ENCODE peak calls at places on chromosome 15, in five cellular contexts. One of them, this sample, is unnamed.

GRCh38 chr15:98941595-98942255 is 65.9 kb downstream of the PGPEP1L start:
- DNase-seq in cardiac fibroblast: no peak
- DNase-seq in brain microvascular endothelial cell: no peak
- DNase-seq in AG04450: no peak
- DNase-seq in PC-9: peak
- DNase-seq in this sample: no peak

GRCh38 chr15:78085928-78086327 is 6.4 kb upstream of the SH2D7 start:
- DNase-seq in cardiac fibroblast: peak
- DNase-seq in brain microvascular endothelial cell: no peak
- DNase-seq in PC-9: no peak
- DNase-seq in AG04450: peak
- DNase-seq in this sample: no peak

GRCh38 chr15:65055201-65055870 is 10.1 kb downstream of the SLC51B start:
- DNase-seq in PC-9: peak
- DNase-seq in brain microvascular endothelial cell: peak
- DNase-seq in cardiac fibroblast: no peak
- DNase-seq in AG04450: no peak
- DNase-seq in this sample: no peak

GRCh38 chr15:35958021-35958420 is 412.1 kb upstream of the DPH6 start:
- DNase-seq in PC-9: no peak
- DNase-seq in AG04450: no peak
- DNase-seq in brain microvascular endothelial cell: peak
- DNase-seq in cardiac fibroblast: peak
- DNase-seq in this sample: peak

GRCh38 chr15:73273181-73274002 is 95.4 kb downstream of the HCN4 start:
- DNase-seq in cardiac fibroblast: peak
- DNase-seq in brain microvascular endothelial cell: peak
- DNase-seq in AG04450: peak
- DNase-seq in PC-9: peak
- DNase-seq in this sample: no peak

GRCh38 chr15:82849556-82850241 is 40.3 kb downstream of the WHAMM start:
- DNase-seq in brain microvascular endothelial cell: peak
- DNase-seq in PC-9: peak
- DNase-seq in AG04450: no peak
- DNase-seq in cardiac fibroblast: peak
- DNase-seq in this sample: peak

GRCh38 chr15:23569513-23569912 is 4.0 kb downstream of the MKRN3 start:
- DNase-seq in AG04450: no peak
- DNase-seq in PC-9: peak
- DNase-seq in cardiac fibroblast: no peak
- DNase-seq in brain microvascular endothelial cell: no peak
- DNase-seq in this sample: no peak

GRCh38 chr15:74378853-74379252 is 11.4 kb upstream of the CYP11A1 start:
- DNase-seq in cardiac fibroblast: peak
- DNase-seq in brain microvascular endothelial cell: peak
- DNase-seq in PC-9: peak
- DNase-seq in AG04450: no peak
- DNase-seq in this sample: no peak

GRCh38 chr15:40539030-40539429 is 25.8 kb downstream of the CCDC32 start:
- DNase-seq in brain microvascular endothelial cell: no peak
- DNase-seq in cardiac fibroblast: no peak
- DNase-seq in AG04450: no peak
- DNase-seq in PC-9: no peak
- DNase-seq in this sample: no peak

GRCh38 chr15:29870495-29871151 is 48.4 kb upstream of the TJP1 start:
- DNase-seq in brain microvascular endothelial cell: no peak
- DNase-seq in PC-9: no peak
- DNase-seq in cardiac fibroblast: peak
- DNase-seq in AG04450: no peak
- DNase-seq in this sample: no peak

GRCh38 chr15:77027111-77027696 is 32.3 kb downstream of the PSTPIP1 start:
- DNase-seq in brain microvascular endothelial cell: no peak
- DNase-seq in cardiac fibroblast: no peak
- DNase-seq in AG04450: no peak
- DNase-seq in PC-9: no peak
- DNase-seq in this sample: no peak

GRCh38 chr15:32716216-32716959 is 1.4 kb upstream of the GREM1 start:
- DNase-seq in PC-9: no peak
- DNase-seq in brain microvascular endothelial cell: no peak
- DNase-seq in cardiac fibroblast: no peak
- DNase-seq in AG04450: no peak
- DNase-seq in this sample: no peak

GRCh38 chr15:52295421-52295991 is at the start of gene MYO5C:
- DNase-seq in AG04450: no peak
- DNase-seq in brain microvascular endothelial cell: no peak
- DNase-seq in cardiac fibroblast: peak
- DNase-seq in PC-9: peak
- DNase-seq in this sample: no peak

GRCh38 chr15:50884583-50884982 is 23.9 kb upstream of the AP4E1 start:
- DNase-seq in cardiac fibroblast: no peak
- DNase-seq in PC-9: peak
- DNase-seq in brain microvascular endothelial cell: peak
- DNase-seq in AG04450: no peak
- DNase-seq in this sample: no peak

GRCh38 chr15:98703291-98703690 is 55.0 kb downstream of the IGF1R start:
- DNase-seq in AG04450: no peak
- DNase-seq in cardiac fibroblast: no peak
- DNase-seq in brain microvascular endothelial cell: no peak
- DNase-seq in PC-9: no peak
- DNase-seq in this sample: no peak

GRCh38 chr15:71080705-71081104 is 34.6 kb upstream of the THSD4 start:
- DNase-seq in AG04450: peak
- DNase-seq in brain microvascular endothelial cell: peak
- DNase-seq in PC-9: peak
- DNase-seq in cardiac fibroblast: peak
- DNase-seq in this sample: peak

GRCh38 chr15:34810455-34811146 is 15.3 kb upstream of the ACTC1 start:
- DNase-seq in brain microvascular endothelial cell: peak
- DNase-seq in PC-9: peak
- DNase-seq in AG04450: peak
- DNase-seq in cardiac fibroblast: peak
- DNase-seq in this sample: peak

GRCh38 chr15:85706779-85707518 is 87.8 kb downstream of the KLHL25 start:
- DNase-seq in cardiac fibroblast: peak
- DNase-seq in PC-9: no peak
- DNase-seq in AG04450: no peak
- DNase-seq in brain microvascular endothelial cell: peak
- DNase-seq in this sample: no peak
- H3K4me3 ChIP-seq in cardiac fibroblast: peak
- H3K4me3 ChIP-seq in PC-9: no peak
- H3K4me3 ChIP-seq in AG04450: peak
- H3K4me3 ChIP-seq in brain microvascular endothelial cell: no peak
- H3K4me3 ChIP-seq in this sample: no peak

DNA sequence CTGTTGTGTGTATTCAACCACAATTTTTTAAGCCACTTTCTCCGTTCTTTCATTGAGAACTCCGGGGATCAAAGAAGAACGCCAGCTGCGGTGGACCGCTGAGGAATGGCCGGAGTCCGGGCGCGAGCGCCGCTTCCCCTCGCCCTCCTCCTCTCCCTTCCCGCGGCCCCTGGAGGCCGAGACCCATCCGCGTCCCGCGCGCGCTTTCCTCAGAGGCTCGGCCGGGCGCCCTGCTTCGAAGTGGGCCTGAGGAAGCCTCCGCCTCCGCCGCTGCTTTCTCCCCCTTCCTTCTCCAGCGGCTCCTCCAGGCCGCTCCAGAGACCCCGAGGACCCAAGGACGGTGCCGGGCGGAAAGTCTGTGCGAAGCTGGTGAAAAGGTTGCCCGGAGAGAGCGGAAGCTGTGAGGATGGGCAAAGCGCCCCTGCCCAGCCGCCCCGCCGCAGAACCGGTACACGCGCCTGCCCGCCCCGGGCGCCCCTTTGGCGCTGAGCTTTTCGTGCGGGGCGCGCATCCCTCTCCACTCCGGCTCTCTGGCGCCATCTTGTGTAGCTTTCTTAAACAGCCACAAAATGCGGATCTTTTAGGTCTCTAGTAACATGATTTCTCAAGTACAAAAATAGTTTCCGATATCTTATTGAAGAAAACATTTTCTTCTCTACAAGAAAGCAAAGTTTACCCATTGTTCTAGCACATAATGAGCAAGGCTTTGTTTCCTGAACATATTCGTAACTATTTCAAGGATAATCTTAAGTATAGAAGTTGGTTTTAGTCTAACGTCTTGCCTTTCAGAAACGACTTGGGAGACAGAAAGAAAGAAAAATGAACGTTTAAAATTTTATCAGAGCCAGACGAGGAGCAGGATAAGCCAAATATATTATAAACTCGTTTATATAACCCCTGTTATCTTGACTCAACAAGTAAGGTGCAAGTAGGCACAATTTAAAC is 59.2 kb upstream of the FAM174B start:
- DNase-seq in AG04450: peak
- DNase-seq in brain microvascular endothelial cell: peak
- DNase-seq in PC-9: peak
- DNase-seq in cardiac fibroblast: peak
- DNase-seq in this sample: peak
- TF ChIP-seq CTCF in AG04450: peak
- TF ChIP-seq CTCF in brain microvascular endothelial cell: peak
- TF ChIP-seq CTCF in PC-9: peak
- TF ChIP-seq CTCF in cardiac fibroblast: peak
- TF ChIP-seq CTCF in this sample: peak

GRCh38 chr15:41969851-41970431 is 2.4 kb downstream of the EHD4 start:
- DNase-seq in PC-9: no peak
- DNase-seq in AG04450: no peak
- DNase-seq in cardiac fibroblast: no peak
- DNase-seq in brain microvascular endothelial cell: peak
- DNase-seq in this sample: no peak
- H3K4me3 ChIP-seq in PC-9: no peak
- H3K4me3 ChIP-seq in AG04450: no peak
- H3K4me3 ChIP-seq in cardiac fibroblast: no peak
- H3K4me3 ChIP-seq in brain microvascular endothelial cell: no peak
- H3K4me3 ChIP-seq in this sample: no peak

GRCh38 chr15:66253643-66254363 is at the start of gene MEGF11:
- DNase-seq in cardiac fibroblast: peak
- DNase-seq in PC-9: no peak
- DNase-seq in brain microvascular endothelial cell: no peak
- DNase-seq in AG04450: no peak
- DNase-seq in this sample: no peak

GRCh38 chr15:66251790-66252355 is 1.7 kb downstream of the MEGF11 start:
- DNase-seq in PC-9: no peak
- DNase-seq in brain microvascular endothelial cell: no peak
- DNase-seq in cardiac fibroblast: no peak
- DNase-seq in AG04450: no peak
- DNase-seq in this sample: no peak

GRCh38 chr15:66253296-66253642 is 281 bp downstream of the MEGF11 start:
- DNase-seq in AG04450: no peak
- DNase-seq in cardiac fibroblast: no peak
- DNase-seq in PC-9: no peak
- DNase-seq in brain microvascular endothelial cell: no peak
- DNase-seq in this sample: no peak

GRCh38 chr15:66251065-66251789 is 2.3 kb downstream of the MEGF11 start:
- DNase-seq in PC-9: no peak
- DNase-seq in AG04450: no peak
- DNase-seq in brain microvascular endothelial cell: no peak
- DNase-seq in cardiac fibroblast: no peak
- DNase-seq in this sample: no peak

GRCh38 chr15:66252411-66253295 is 897 bp downstream of the MEGF11 start:
- DNase-seq in brain microvascular endothelial cell: peak
- DNase-seq in PC-9: no peak
- DNase-seq in cardiac fibroblast: peak
- DNase-seq in AG04450: no peak
- DNase-seq in this sample: no peak
- TF ChIP-seq CTCF in brain microvascular endothelial cell: peak
- TF ChIP-seq CTCF in PC-9: peak
- TF ChIP-seq CTCF in cardiac fibroblast: peak
- TF ChIP-seq CTCF in AG04450: peak
- TF ChIP-seq CTCF in this sample: peak

GRCh38 chr15:41631880-41632279 is 28.3 kb upstream of the MGA start:
- DNase-seq in brain microvascular endothelial cell: no peak
- DNase-seq in cardiac fibroblast: no peak
- DNase-seq in AG04450: no peak
- DNase-seq in PC-9: no peak
- DNase-seq in this sample: no peak

GRCh38 chr15:41633609-41634008 is 26.6 kb upstream of the MGA start:
- DNase-seq in cardiac fibroblast: no peak
- DNase-seq in AG04450: no peak
- DNase-seq in PC-9: no peak
- DNase-seq in brain microvascular endothelial cell: no peak
- DNase-seq in this sample: no peak

GRCh38 chr15:41630616-41631218 is 29.5 kb upstream of the MGA start:
- DNase-seq in cardiac fibroblast: no peak
- DNase-seq in PC-9: no peak
- DNase-seq in brain microvascular endothelial cell: no peak
- DNase-seq in AG04450: no peak
- DNase-seq in this sample: no peak

GRCh38 chr15:41637086-41637485 is 23.1 kb upstream of the MGA start:
- DNase-seq in cardiac fibroblast: no peak
- DNase-seq in brain microvascular endothelial cell: no peak
- DNase-seq in PC-9: no peak
- DNase-seq in AG04450: no peak
- DNase-seq in this sample: no peak

DNA sequence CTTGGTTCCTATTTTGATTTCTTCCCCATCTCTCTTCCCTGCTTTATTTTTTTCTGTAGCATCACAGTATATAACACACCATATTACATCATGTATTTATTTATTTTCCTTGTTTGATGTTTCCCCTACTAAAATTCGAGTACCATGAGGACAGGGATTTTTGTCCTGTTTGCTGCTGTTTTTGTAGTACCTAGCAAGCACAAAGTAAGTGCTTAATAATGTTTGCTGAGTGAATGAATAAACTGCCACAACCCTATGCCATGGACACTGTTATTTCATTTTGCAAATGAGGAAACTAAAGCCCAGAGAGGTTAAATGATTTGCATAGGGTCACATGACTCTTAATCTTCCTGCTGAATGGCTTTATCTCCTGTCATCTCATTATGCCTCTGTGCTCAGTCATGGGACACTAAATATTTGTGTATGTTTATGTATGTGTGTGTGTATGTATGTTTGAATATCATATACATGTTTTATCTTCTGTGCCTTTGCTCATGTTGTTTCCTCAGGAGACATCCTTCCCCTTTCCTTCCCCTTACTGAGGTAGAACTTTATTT is 26.1 kb upstream of the MGA start:
- DNase-seq in AG04450: no peak
- DNase-seq in brain microvascular endothelial cell: no peak
- DNase-seq in cardiac fibroblast: no peak
- DNase-seq in PC-9: no peak
- DNase-seq in this sample: no peak
- H3K4me3 ChIP-seq in AG04450: no peak
- H3K4me3 ChIP-seq in brain microvascular endothelial cell: no peak
- H3K4me3 ChIP-seq in cardiac fibroblast: no peak
- H3K4me3 ChIP-seq in PC-9: no peak
- H3K4me3 ChIP-seq in this sample: no peak

GRCh38 chr15:60838206-60838605 is 359.3 kb upstream of the ICE2 start:
- DNase-seq in AG04450: no peak
- DNase-seq in brain microvascular endothelial cell: no peak
- DNase-seq in cardiac fibroblast: no peak
- DNase-seq in PC-9: no peak
- DNase-seq in this sample: no peak

GRCh38 chr15:60842694-60843093 is 363.8 kb upstream of the ICE2 start:
- DNase-seq in brain microvascular endothelial cell: no peak
- DNase-seq in cardiac fibroblast: no peak
- DNase-seq in PC-9: no peak
- DNase-seq in AG04450: no peak
- DNase-seq in this sample: no peak

GRCh38 chr15:60840703-60841411 is 361.9 kb upstream of the ICE2 start:
- DNase-seq in AG04450: no peak
- DNase-seq in cardiac fibroblast: no peak
- DNase-seq in PC-9: no peak
- DNase-seq in brain microvascular endothelial cell: no peak
- DNase-seq in this sample: no peak

GRCh38 chr15:60843482-60843881 is 364.5 kb upstream of the ICE2 start:
- DNase-seq in brain microvascular endothelial cell: no peak
- DNase-seq in PC-9: no peak
- DNase-seq in AG04450: no peak
- DNase-seq in cardiac fibroblast: no peak
- DNase-seq in this sample: no peak

GRCh38 chr15:60840306-60840702 is 361.4 kb upstream of the ICE2 start:
- DNase-seq in cardiac fibroblast: peak
- DNase-seq in brain microvascular endothelial cell: peak
- DNase-seq in PC-9: no peak
- DNase-seq in AG04450: no peak
- DNase-seq in this sample: no peak
- TF ChIP-seq CTCF in cardiac fibroblast: peak
- TF ChIP-seq CTCF in brain microvascular endothelial cell: peak
- TF ChIP-seq CTCF in PC-9: no peak
- TF ChIP-seq CTCF in AG04450: no peak
- TF ChIP-seq CTCF in this sample: no peak

This sample was measured in retinal pigment epithelial cell.